ENCODE peak calls at places on chromosomes 12 and 14, in five cellular contexts. C is neuronal stem cell; L is stomach; A is CD4-positive, CD25-positive, alpha-beta regulatory T cell; W is mucosa of descending colon. H is an unnamed sample.
A peak's percentile ranks its signal among the peaks of the same experiment; 100 is the strongest.

GRCh38 chr12:103442822-103443221 is 52.9 kb downstream of the C12orf42 start:
- DNase-seq in C (no peak), L (no peak), A (no peak), W (no peak), H (no peak)

GRCh38 chr12:4284306-4284705 is 10.7 kb downstream of the CCND2 start:
- DNase-seq in C (no peak), L (no peak), A (no peak), W (no peak), H (no peak)

GRCh38 chr14:65345264-65345663 is 67.3 kb upstream of the FUT8 start:
- DNase-seq in C (no peak), L (no peak), A (no peak), W (no peak), H (no peak)

GRCh38 chr14:49512147-49512551 is 74.0 kb downstream of the RPS29 start:
- DNase-seq in C (no peak), L (no peak), A (no peak), W (no peak), H (no peak)

GRCh38 chr12:116389990-116390655 is 112.6 kb upstream of the MED13L start:
- DNase-seq in C (no peak), L (no peak), A (no peak), W (no peak), H (no peak)

GRCh38 chr14:102594514-102595175 is 2.2 kb downstream of the RCOR1 start:
- DNase-seq in C (no peak), L (peak; percentile 75), A (peak; percentile 32), W (peak; percentile 73), H (no peak)

GRCh38 chr12:28010036-28010435 is 37.5 kb upstream of the PTHLH start:
- DNase-seq in C (no peak), L (no peak), A (no peak), W (no peak), H (no peak)

GRCh38 chr12:114820773-114821172 is 136.8 kb upstream of the TBX3 start:
- DNase-seq in C (no peak), L (no peak), A (no peak), W (peak; percentile 39), H (no peak)

GRCh38 chr14:54782803-54783659 is 119.6 kb downstream of the GCH1 start:
- DNase-seq in C (no peak), L (no peak), A (no peak), W (no peak), H (no peak)

GRCh38 chr12:54977857-54978256 is 6.7 kb downstream of the TESPA1 start:
- DNase-seq in C (no peak), L (no peak), A (no peak), W (no peak), H (no peak)

DNA sequence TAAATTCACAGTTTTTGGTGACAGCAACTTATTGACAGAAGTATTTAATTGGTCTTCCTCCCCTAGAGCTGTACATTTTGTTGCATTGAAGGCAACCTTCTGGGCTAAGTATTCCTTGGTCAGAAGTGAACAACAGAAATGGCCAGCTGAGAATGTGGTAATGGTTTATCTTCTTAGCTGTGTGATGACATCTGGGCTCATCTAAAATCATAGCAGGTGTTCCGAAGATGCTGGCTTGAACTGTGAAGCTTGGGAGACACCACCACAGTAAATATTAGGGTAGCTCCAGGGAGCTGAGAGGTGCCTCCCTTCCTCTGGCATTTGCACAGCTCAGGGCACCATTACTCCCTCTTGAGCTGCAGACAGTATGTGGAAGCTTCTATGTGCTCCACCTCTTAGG is 3.7 kb upstream of the PTPRB start:
- DNase-seq in C (no peak), L (no peak), A (no peak), W (no peak), H (no peak)
- H3K4me1 ChIP-seq in C (peaks cover 5% of the 10 kb centered on the region), L (no peaks in the 10 kb centered on the region), A (no peaks in the 10 kb centered on the region), W (no peaks in the 10 kb centered on the region), H (peaks cover 8% of the 10 kb centered on the region)

GRCh38 chr14:100155881-100156645 is 3.4 kb downstream of the DEGS2 start:
- DNase-seq in C (no peak), L (no peak), A (no peak), W (peak; percentile 87), H (no peak)
- H3K4me1 ChIP-seq in C (no peaks in the 10 kb centered on the region), L (peaks cover 35% of the 10 kb centered on the region), A (peaks cover 14% of the 10 kb centered on the region), W (peaks cover 28% of the 10 kb centered on the region), H (peaks cover 13% of the 10 kb centered on the region)

GRCh38 chr12:42475055-42475454 is 114.5 kb downstream of the PRICKLE1 start:
- DNase-seq in C (no peak), L (no peak), A (no peak), W (no peak), H (no peak)
- H3K4me1 ChIP-seq in C (peaks cover 28% of the 10 kb centered on the region), L (no peaks in the 10 kb centered on the region), A (no peaks in the 10 kb centered on the region), W (no peaks in the 10 kb centered on the region), H (peaks cover 13% of the 10 kb centered on the region)

GRCh38 chr14:73773441-73774243 is 59.5 kb upstream of the PNMA1 start:
- DNase-seq in C (no peak), L (no peak), A (no peak), W (peak; percentile 25), H (no peak)
- H3K4me1 ChIP-seq in C (peaks cover 6% of the 10 kb centered on the region), L (peaks cover 65% of the 10 kb centered on the region), A (peaks cover 65% of the 10 kb centered on the region), W (peaks cover 58% of the 10 kb centered on the region), H (peaks cover 72% of the 10 kb centered on the region)

DNA sequence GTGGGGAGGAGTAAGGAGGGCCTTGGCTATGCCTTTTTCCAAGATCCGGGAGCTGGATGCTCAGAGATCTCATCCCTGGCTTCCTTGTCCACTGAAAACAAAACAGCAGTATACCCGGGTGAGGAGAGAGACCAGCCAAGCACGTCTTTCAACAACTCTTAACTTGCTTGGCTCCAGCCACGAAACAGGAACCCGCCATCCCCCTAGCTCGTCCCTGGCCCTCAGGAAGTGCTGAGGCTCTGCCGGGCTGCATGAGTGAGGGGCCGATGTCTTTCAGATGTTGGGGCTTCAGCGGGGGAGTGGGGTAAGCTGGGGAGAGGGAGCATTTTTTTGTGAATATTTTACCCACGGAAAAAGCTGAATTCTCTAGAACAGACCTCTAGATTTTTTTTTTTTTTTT is 231.1 kb downstream of the CACNA1C start:
- DNase-seq in C (no peak), L (no peak), A (no peak), W (no peak), H (peak; percentile 63)
- H3K4me1 ChIP-seq in C (no peaks in the 10 kb centered on the region), L (peaks cover 28% of the 10 kb centered on the region), A (no peaks in the 10 kb centered on the region), W (no peaks in the 10 kb centered on the region), H (peaks cover 49% of the 10 kb centered on the region)

GRCh38 chr12:105325117-105325516 is 5.4 kb upstream of the C12orf75 start:
- DNase-seq in C (no peak), L (no peak), A (no peak), W (no peak), H (no peak)
- H3K4me1 ChIP-seq in C (peaks cover 2% of the 10 kb centered on the region), L (peaks cover 5% of the 10 kb centered on the region), A (peaks cover 12% of the 10 kb centered on the region), W (peaks cover 3% of the 10 kb centered on the region), H (peaks cover 2% of the 10 kb centered on the region)

GRCh38 chr14:64217747-64218146 is 76.4 kb downstream of the ESR2 start:
- DNase-seq in C (no peak), L (no peak), A (no peak), W (no peak), H (no peak)

GRCh38 chr14:64218344-64219240 is 75.6 kb downstream of the ESR2 start:
- DNase-seq in C (no peak), L (peak; percentile 78), A (no peak), W (no peak), H (no peak)

GRCh38 chr14:64220466-64220865 is 73.7 kb downstream of the ESR2 start:
- DNase-seq in C (no peak), L (no peak), A (no peak), W (no peak), H (no peak)

GRCh38 chr14:64221604-64222003 is 72.6 kb downstream of the ESR2 start:
- DNase-seq in C (no peak), L (peak; percentile 77), A (no peak), W (no peak), H (no peak)

GRCh38 chr14:64220056-64220455 is 74.1 kb downstream of the ESR2 start:
- DNase-seq in C (no peak), L (no peak), A (no peak), W (no peak), H (no peak)
- H3K4me1 ChIP-seq in C (no peaks in the 10 kb centered on the region), L (peaks cover 5% of the 10 kb centered on the region), A (no peaks in the 10 kb centered on the region), W (no peaks in the 10 kb centered on the region), H (no peaks in the 10 kb centered on the region)

GRCh38 chr14:87811246-87811645 is 181.7 kb downstream of the GALC start:
- DNase-seq in C (no peak), L (no peak), A (no peak), W (no peak), H (no peak)
- H3K4me1 ChIP-seq in C (no peaks in the 10 kb centered on the region), L (no peaks in the 10 kb centered on the region), A (no peaks in the 10 kb centered on the region), W (no peaks in the 10 kb centered on the region), H (no peaks in the 10 kb centered on the region)

H was measured in upper lobe of right lung.